ENCODE peak calls at places on chromosome 22, in ten cellular contexts. T is tibial artery, M is dorsolateral prefrontal cortex, A is right lobe of liver, G is neural progenitor cell, C is heart right ventricle, Z is transverse colon, Y is ovary, U is fibroblast of lung, J is tibial nerve. N is an unnamed sample.

GRCh38 chr22:29309332-29310064 is 3.0 kb downstream of the GAS2L1 start:
- DNase-seq in T (peak; percentile 56), M (no peak), A (no peak), G (no peak), C (peak; percentile 68), Z (peak; percentile 50), Y (no peak), U (no peak), J (no peak), N (peak; percentile 51)

GRCh38 chr22:49930596-49931412 is 12.4 kb downstream of the CRELD2 start:
- DNase-seq in T (peak; percentile 80), M (peak; percentile 86), A (peak; percentile 86), G (peak; percentile 69), C (peak; percentile 83), Z (peak; percentile 83), Y (no peak), U (peak; percentile 20), J (peak; percentile 72), N (peak; percentile 87)

GRCh38 chr22:37498289-37498909 is 12.2 kb upstream of the MFNG start:
- DNase-seq in T (no peak), M (no peak), A (no peak), G (peak; percentile 89), C (no peak), Z (peak; percentile 80), Y (no peak), U (no peak), J (no peak), N (peak; percentile 69)

GRCh38 chr22:49995059-49995412 is 17.5 kb downstream of the IL17REL start:
- DNase-seq in T (peak; percentile 9), M (no peak), A (no peak), G (no peak), C (no peak), Z (peak; percentile 5), Y (no peak), U (no peak), J (no peak), N (no peak)

GRCh38 chr22:39920134-39920743 is 19.4 kb downstream of the GRAP2 start:
- DNase-seq in T (no peak), M (no peak), A (no peak), G (no peak), C (no peak), Z (no peak), Y (no peak), U (no peak), J (no peak), N (no peak)

GRCh38 chr22:31938258-31938657 is 6.1 kb upstream of the YWHAH start:
- DNase-seq in T (no peak), M (peak; percentile 72), A (no peak), G (no peak), C (no peak), Z (no peak), Y (no peak), U (no peak), J (no peak), N (no peak)

GRCh38 chr22:18152519-18152918 is 2.5 kb downstream of the USP18 start:
- DNase-seq in T (no peak), M (no peak), A (no peak), G (no peak), C (no peak), Z (no peak), Y (no peak), U (no peak), J (no peak), N (no peak)

GRCh38 chr22:35149149-35149548 is 83.2 kb downstream of the ISX start:
- DNase-seq in T (no peak), M (no peak), A (no peak), G (no peak), C (no peak), Z (no peak), Y (no peak), U (no peak), J (no peak), N (no peak)

GRCh38 chr22:30205281-30206115 is 41.1 kb downstream of the LIF start:
- DNase-seq in T (peak; percentile 53), M (no peak), A (no peak), G (no peak), C (peak; percentile 60), Z (no peak), Y (peak; percentile 57), U (peak; percentile 95), J (peak; percentile 53), N (no peak)

GRCh38 chr22:44167501-44167900 is 13.2 kb upstream of the PARVG start:
- DNase-seq in T (no peak), M (no peak), A (no peak), G (no peak), C (no peak), Z (no peak), Y (no peak), U (no peak), J (no peak), N (no peak)

GRCh38 chr22:35476341-35476740 is 64.3 kb upstream of the RASD2 start:
- DNase-seq in T (no peak), M (no peak), A (no peak), G (no peak), C (no peak), Z (no peak), Y (no peak), U (peak; percentile 64), J (no peak), N (no peak)

GRCh38 chr22:42651134-42651533 is 1.9 kb upstream of the CYB5R3 start:
- DNase-seq in T (no peak), M (no peak), A (no peak), G (no peak), C (no peak), Z (no peak), Y (no peak), U (peak; percentile 51), J (no peak), N (no peak)

GRCh38 chr22:49205401-49205800 is 622.3 kb downstream of the BRD1 start:
- DNase-seq in T (peak; percentile 14), M (peak; percentile 6), A (peak; percentile 33), G (no peak), C (no peak), Z (no peak), Y (peak; percentile 7), U (no peak), J (no peak), N (no peak)

GRCh38 chr22:42565956-42566355 is 12.2 kb downstream of the SERHL2 start:
- DNase-seq in T (no peak), M (no peak), A (no peak), G (no peak), C (no peak), Z (no peak), Y (no peak), U (no peak), J (no peak), N (no peak)

GRCh38 chr22:49959782-49960158 is 802 bp upstream of the PIM3 start:
- DNase-seq in T (no peak), M (no peak), A (peak; percentile 81), G (no peak), C (no peak), Z (peak; percentile 73), Y (peak; percentile 76), U (peak; percentile 49), J (no peak), N (peak; percentile 30)

GRCh38 chr22:49470741-49471134 is 356.9 kb downstream of the BRD1 start:
- DNase-seq in T (peak; percentile 2), M (no peak), A (no peak), G (no peak), C (no peak), Z (no peak), Y (no peak), U (no peak), J (no peak), N (no peak)

GRCh38 chr22:38505595-38506117 is 455 bp downstream of the DDX17 start:
- DNase-seq in T (peak; percentile 70), M (peak; percentile 62), A (peak; percentile 85), G (peak; percentile 83), C (peak; percentile 77), Z (peak; percentile 74), Y (peak; percentile 89), U (peak; percentile 60), J (peak; percentile 65), N (peak; percentile 81)

GRCh38 chr22:48588151-48588880 is 1239.4 kb downstream of the BRD1 start:
- DNase-seq in T (no peak), M (no peak), A (no peak), G (no peak), C (no peak), Z (no peak), Y (no peak), U (no peak), J (no peak), N (no peak)

GRCh38 chr22:39316440-39317083 is 2.9 kb downstream of the RPL3 start:
- DNase-seq in T (peak; percentile 60), M (peak; percentile 77), A (peak; percentile 78), G (peak; percentile 88), C (peak; percentile 81), Z (peak; percentile 79), Y (peak; percentile 77), U (peak; percentile 93), J (peak; percentile 76), N (peak; percentile 95)

DNA sequence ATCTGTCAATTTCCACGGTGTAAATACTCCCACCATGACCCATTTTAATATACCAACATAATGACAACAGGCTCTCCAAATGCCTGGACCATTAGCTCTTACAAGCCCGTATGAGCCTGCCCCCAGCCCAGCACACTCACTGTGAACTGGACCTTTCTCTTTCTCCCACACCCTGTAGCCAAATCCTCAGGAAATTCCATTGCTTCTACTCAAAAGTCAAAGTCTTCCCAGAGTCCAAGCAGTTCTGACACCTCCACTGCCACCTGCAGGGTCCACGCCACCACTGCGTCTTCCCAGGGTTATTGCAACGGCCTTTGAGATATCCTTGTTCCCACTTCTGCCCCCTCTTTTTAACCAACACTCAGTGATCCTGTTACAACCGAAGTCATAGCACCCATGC is 110.1 kb upstream of the ASPHD2 start:
- DNase-seq in T (no peak), M (no peak), A (no peak), G (no peak), C (no peak), Z (no peak), Y (no peak), U (peak; percentile 68), J (no peak), N (no peak)
- TF ChIP-seq CTCF in T (no peak), M (no peak), A (no peak), G (no peak), C (no peak), Z (no peak), Y (no peak), U (peak; percentile 4), J (no peak), N (no peak)

GRCh38 chr22:22888509-22889353 is 1.1 kb downstream of the IGLL5 start:
- DNase-seq in T (no peak), M (no peak), A (peak; percentile 16), G (no peak), C (no peak), Z (no peak), Y (no peak), U (no peak), J (no peak), N (no peak)
- H3K4me3 ChIP-seq in T (no peak overlapping the region), M (no peak overlapping the region), A (no peak overlapping the region), G (no peak overlapping the region), C (no peak overlapping the region), Z (peak overlapping the region; percentile 4), Y (no peak overlapping the region), U (no peak overlapping the region), J (no peak overlapping the region), N (no peak overlapping the region)

GRCh38 chr22:24997023-24997422 is 44.5 kb downstream of the KIAA1671 start:
- DNase-seq in T (no peak), M (no peak), A (no peak), G (no peak), C (no peak), Z (no peak), Y (no peak), U (no peak), J (no peak), N (no peak)
- H3K27ac ChIP-seq in T (no peak overlapping the region), M (no peak overlapping the region), A (no peak overlapping the region), G (peak overlapping the region; percentile 22), C (peak overlapping the region; percentile 73), Z (peak overlapping the region; percentile 49), Y (no peak overlapping the region), U (no peak overlapping the region), J (no peak overlapping the region), N (peak overlapping the region; percentile 92)

GRCh38 chr22:20130319-20130718 is 1.3 kb upstream of the ZDHHC8 start:
- DNase-seq in T (no peak), M (no peak), A (no peak), G (no peak), C (no peak), Z (no peak), Y (no peak), U (no peak), J (no peak), N (no peak)
- TF ChIP-seq CTCF in T (no peak), M (no peak), A (no peak), G (no peak), C (no peak), Z (no peak), Y (no peak), U (no peak), J (no peak), N (no peak)